ENCODE peak calls at places on chromosomes 1 and 21, in seven cellular contexts. Q is osteocyte, L is WTC11, N is dorsolateral prefrontal cortex, M is H9, P is body of pancreas, Y is GM12865. U is an unnamed sample.

GRCh38 chr1:54584575-54584974 is 36.5 kb downstream of the ACOT11 start:
- DNase-seq in Q (no peak), L (no peak), N (no peak), M (no peak), P (no peak), Y (no peak), U (no peak)

GRCh38 chr1:61080408-61081134 is 1.8 kb upstream of the NFIA start:
- DNase-seq in Q (no peak), L (no peak), N (no peak), M (no peak), P (no peak), Y (no peak), U (no peak)

GRCh38 chr1:245453556-245453955 is 298.8 kb downstream of the KIF26B start:
- DNase-seq in Q (no peak), L (no peak), N (no peak), M (no peak), P (no peak), Y (no peak), U (no peak)

GRCh38 chr1:114336360-114336759 is 174.6 kb downstream of the TRIM33 start:
- DNase-seq in Q (no peak), L (no peak), N (no peak), M (no peak), P (no peak), Y (no peak), U (no peak)

GRCh38 chr1:56911098-56911497 is 54.7 kb downstream of the C8B start:
- DNase-seq in Q (no peak), L (no peak), N (no peak), M (no peak), P (no peak), Y (no peak), U (no peak)

GRCh38 chr1:202968351-202968750 is 1.3 kb upstream of the CYB5R1 start:
- DNase-seq in Q (no peak), L (no peak), N (no peak), M (no peak), P (no peak), Y (no peak), U (no peak)

GRCh38 chr1:91234181-91234580 is 170.5 kb downstream of the HFM1 start:
- DNase-seq in Q (no peak), L (no peak), N (no peak), M (no peak), P (no peak), Y (no peak), U (no peak)

GRCh38 chr1:44030606-44031050 is 634 bp downstream of the SLC6A9 start:
- DNase-seq in Q (peak), L (peak), N (peak), M (peak), P (peak), Y (peak), U (peak)

GRCh38 chr1:8471451-8471850 is 153.5 kb downstream of the SLC45A1 start:
- DNase-seq in Q (no peak), L (no peak), N (no peak), M (no peak), P (no peak), Y (no peak), U (no peak)

GRCh38 chr1:116854294-116854693 is 55.4 kb upstream of the PTGFRN start:
- DNase-seq in Q (no peak), L (no peak), N (no peak), M (no peak), P (no peak), Y (no peak), U (no peak)

GRCh38 chr1:114322726-114323125 is 169.1 kb upstream of the SYT6 start:
- DNase-seq in Q (no peak), L (no peak), N (no peak), M (no peak), P (no peak), Y (no peak), U (no peak)

GRCh38 chr1:101410048-101410878 is 173.4 kb downstream of the S1PR1 start:
- DNase-seq in Q (no peak), L (no peak), N (no peak), M (no peak), P (no peak), Y (peak), U (no peak)

GRCh38 chr1:5959087-5959486 is 33.1 kb downstream of the NPHP4 start:
- DNase-seq in Q (no peak), L (no peak), N (no peak), M (no peak), P (no peak), Y (no peak), U (no peak)

GRCh38 chr1:6105218-6105679 is 59.6 kb downstream of the KCNAB2 start:
- DNase-seq in Q (no peak), L (no peak), N (no peak), M (no peak), P (no peak), Y (no peak), U (no peak)

GRCh38 chr1:219514728-219515127 is 98.2 kb downstream of the ZC3H11B start:
- DNase-seq in Q (no peak), L (no peak), N (no peak), M (no peak), P (peak), Y (peak), U (no peak)

GRCh38 chr21:42112857-42113256 is 41.7 kb downstream of the UMODL1 start:
- DNase-seq in Q (no peak), L (no peak), N (no peak), M (no peak), P (no peak), Y (no peak), U (no peak)

GRCh38 chr1:41925712-41926111 is 7.0 kb upstream of the HIVEP3 start:
- DNase-seq in Q (no peak), L (no peak), N (no peak), M (no peak), P (no peak), Y (no peak), U (no peak)

GRCh38 chr1:198932351-198932991 is 293.6 kb downstream of the PTPRC start:
- DNase-seq in Q (no peak), L (no peak), N (peak), M (no peak), P (no peak), Y (no peak), U (no peak)

GRCh38 chr1:212555426-212555825 is 53.1 kb upstream of the ATF3 start:
- DNase-seq in Q (no peak), L (no peak), N (no peak), M (no peak), P (no peak), Y (no peak), U (no peak)

GRCh38 chr1:94878329-94878728 is 48.6 kb downstream of the CNN3 start:
- DNase-seq in Q (no peak), L (no peak), N (no peak), M (no peak), P (no peak), Y (peak), U (no peak)

DNA sequence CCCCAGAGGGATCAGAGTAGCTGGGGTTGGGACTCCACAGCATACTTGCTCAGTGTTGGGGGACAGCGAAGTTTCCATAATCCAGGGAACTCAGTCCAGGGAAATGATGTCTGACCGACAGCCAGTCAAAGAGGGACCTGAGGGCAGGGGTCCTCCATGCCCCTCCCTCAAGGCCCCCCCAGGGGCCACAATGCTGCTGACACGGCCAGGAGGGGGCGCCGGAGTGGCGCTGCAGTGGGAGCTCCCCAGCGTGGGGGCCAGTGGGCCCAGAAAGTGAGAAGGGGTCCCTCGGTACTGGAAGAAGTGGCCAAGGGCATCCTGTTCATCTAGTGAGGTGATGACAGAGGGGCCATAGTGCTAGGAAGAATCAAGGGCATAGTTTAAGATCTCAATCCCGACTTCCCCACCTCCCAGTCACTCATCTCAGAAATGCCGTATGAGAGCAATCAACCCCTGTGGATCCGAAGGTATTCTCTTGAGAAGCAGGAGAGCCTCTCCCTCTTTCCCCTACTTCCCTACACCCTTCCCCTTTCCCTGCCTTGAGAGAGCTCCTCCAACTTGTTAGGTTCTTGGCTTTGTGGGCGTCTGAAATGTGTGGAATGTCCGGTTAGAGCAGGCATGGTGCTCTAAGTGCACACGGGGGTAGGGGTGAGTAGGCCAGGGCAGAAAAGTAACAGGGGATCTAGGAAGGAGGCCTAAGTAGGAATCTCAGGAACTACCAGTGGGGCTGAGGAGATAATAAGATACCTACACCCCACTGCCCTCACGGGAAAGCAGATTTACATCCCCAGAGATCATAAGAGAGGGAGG is 4.1 kb downstream of the NUDT17 start:
- DNase-seq in Q (no peak), L (peak), N (no peak), M (no peak), P (no peak), Y (no peak), U (no peak)
- TF ChIP-seq CTCF in Q (peak), L (peak), N (no peak), M (peak), P (no peak), Y (peak), U (peak)

DNA sequence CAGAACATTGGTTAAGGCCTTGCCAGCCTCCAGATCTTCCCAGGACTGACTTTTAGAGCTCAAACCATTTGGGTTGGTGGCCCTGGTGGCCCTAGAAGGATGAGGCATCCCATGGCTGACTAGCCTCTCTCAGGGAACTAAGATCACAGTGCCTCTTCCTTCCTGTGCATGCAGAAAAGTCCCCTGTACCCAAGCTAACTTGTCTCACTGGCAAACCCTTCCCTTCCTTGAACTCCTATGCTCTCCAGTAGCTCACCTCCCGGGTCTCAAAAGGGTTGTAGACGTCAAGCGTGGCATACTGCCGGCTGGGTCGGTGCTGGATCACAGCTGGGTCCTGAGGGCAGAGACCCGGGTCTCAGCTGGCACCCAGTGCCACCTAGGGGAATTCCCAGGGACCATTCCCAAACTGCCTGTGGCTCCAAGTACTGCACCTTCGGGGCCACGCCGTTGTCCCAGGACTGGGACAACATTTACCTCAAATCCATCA is 716 bp downstream of the SCAMP3 start:
- DNase-seq in Q (no peak), L (no peak), N (no peak), M (no peak), P (peak), Y (peak), U (no peak)
- TF ChIP-seq CTCF in Q (no peak), L (no peak), N (no peak), M (peak), P (no peak), Y (no peak), U (peak)

DNA sequence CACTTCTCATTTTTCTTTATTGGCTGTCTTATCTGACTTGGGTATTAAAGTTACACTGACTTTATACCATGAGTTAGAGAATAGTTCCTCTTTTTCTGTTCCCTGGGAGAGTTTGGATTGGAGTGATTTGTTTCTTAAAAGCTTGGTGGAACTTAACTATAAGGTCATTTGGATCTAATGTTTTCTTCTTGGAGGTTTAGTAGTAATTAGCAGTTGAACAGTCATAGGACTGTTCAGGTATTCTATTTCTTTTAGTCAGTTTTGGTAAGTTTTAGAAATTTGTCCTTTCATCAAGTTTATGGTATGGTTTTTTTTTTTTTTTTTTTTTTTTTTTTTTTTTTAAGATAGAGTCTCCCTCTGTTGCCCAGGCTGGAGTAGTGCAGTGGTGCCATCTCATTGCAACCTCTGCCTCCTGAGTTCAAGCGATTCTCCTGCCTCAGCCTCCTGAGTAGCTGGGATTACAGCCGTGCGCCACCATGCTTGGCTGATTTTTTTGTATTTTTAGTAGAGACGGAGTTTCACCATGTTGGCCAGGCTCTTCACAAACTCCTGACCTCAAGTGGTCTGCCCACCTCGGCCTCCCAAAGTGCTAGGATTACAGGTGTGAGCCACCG is 6.3 kb downstream of the TTC3 start:
- DNase-seq in Q (no peak), L (no peak), N (no peak), M (no peak), P (no peak), Y (peak), U (no peak)
- TF ChIP-seq CTCF in Q (no peak), L (no peak), N (no peak), M (peak), P (no peak), Y (peak), U (no peak)

GRCh38 chr1:231046730-231047395 is 6.8 kb upstream of the FAM89A start:
- DNase-seq in Q (no peak), L (no peak), N (no peak), M (no peak), P (no peak), Y (no peak), U (no peak)
- TF ChIP-seq CTCF in Q (no peak), L (no peak), N (no peak), M (no peak), P (no peak), Y (no peak), U (no peak)

GRCh38 chr1:82790556-82790955 is 989.8 kb downstream of the ADGRL2 start:
- DNase-seq in Q (no peak), L (no peak), N (no peak), M (no peak), P (no peak), Y (no peak), U (no peak)

GRCh38 chr1:82792151-82792550 is 991.4 kb downstream of the ADGRL2 start:
- DNase-seq in Q (no peak), L (no peak), N (no peak), M (no peak), P (no peak), Y (no peak), U (no peak)

GRCh38 chr1:82801151-82801550 is 1000.4 kb downstream of the ADGRL2 start:
- DNase-seq in Q (no peak), L (no peak), N (no peak), M (no peak), P (no peak), Y (no peak), U (no peak)

DNA sequence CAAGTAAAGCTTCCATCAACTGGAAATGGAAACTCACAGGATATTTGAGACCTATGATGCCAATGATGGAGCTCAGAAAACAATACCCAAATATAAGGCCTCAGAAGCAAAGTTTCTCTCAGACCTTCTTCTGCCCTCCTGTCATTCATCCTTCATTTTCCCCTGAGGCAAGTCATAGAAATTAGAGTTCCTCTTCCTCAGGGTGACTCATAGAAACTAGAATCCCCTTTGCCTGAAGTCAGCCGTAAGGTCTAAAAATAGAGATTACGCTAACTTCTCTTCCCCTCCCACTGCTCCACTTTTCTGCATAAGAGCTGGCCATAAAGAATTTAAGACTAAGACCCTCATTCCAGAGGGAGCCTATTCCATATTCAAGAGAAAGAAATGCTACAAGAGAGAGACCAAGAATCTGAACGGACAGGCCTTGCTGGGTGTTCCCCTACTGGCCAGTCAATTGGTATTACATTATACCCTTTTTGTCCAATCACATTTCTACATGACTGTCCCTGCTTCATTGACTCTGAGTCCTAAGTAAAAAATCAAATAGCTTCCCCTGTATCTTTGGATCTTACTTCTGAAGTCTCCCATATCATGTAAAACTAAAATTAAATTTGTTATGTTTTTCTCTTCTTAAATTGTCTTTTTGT is 994.9 kb downstream of the ADGRL2 start:
- DNase-seq in Q (no peak), L (no peak), N (no peak), M (no peak), P (no peak), Y (no peak), U (no peak)
- TF ChIP-seq CTCF in Q (peak), L (no peak), N (no peak), M (peak), P (no peak), Y (peak), U (peak)

GRCh38 chr1:168789501-168789900 is 60.5 kb upstream of the DPT start:
- DNase-seq in Q (no peak), L (no peak), N (no peak), M (no peak), P (no peak), Y (no peak), U (no peak)
- TF ChIP-seq CTCF in Q (no peak), L (no peak), N (no peak), M (no peak), P (peak), Y (no peak), U (no peak)

DNA sequence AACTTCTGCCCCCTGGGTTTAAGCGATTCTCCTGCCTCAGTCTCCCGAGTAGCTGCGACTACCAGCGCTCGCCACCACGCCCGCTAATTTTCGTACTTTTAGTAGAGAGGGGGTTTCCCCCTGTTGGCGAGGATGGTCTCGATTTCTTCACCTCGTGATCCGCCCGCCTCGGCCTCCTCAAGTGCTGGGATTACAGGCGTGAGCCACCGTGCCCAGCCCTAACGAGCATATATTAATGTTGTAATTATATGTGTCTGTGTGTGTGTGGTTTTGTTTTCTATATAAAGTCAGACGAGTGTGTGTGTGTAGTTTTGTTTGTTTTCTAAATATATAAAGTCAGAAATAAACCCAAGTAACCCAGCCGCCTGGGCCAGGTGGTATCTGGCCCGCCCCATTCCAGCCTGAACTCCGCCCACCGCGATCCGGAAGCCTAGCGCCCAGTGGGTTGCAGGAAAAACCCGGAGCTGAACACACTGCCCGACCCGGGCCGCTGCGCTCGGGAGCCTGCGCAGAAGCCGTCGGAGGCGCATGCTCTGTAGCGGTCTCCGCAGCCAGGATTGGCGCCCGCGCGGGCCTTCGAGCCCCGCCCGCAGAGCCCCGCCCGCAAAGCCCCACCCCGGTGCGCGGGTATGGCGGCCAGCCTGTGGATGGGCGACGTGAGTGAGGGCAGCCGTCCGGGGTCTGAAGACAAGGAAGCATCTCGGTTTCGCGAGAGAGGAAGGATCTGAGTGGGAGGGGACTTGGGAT is at the start of gene TRNAU1AP:
- DNase-seq in Q (peak), L (peak), N (peak), M (peak), P (peak), Y (peak), U (peak)
- TF ChIP-seq CTCF in Q (no peak), L (no peak), N (no peak), M (peak), P (no peak), Y (no peak), U (no peak)

GRCh38 chr1:118627435-118627834 is 360.7 kb downstream of the TBX15 start:
- DNase-seq in Q (no peak), L (no peak), N (no peak), M (no peak), P (no peak), Y (no peak), U (no peak)
- TF ChIP-seq CTCF in Q (no peak), L (no peak), N (no peak), M (no peak), P (no peak), Y (no peak), U (no peak)

DNA sequence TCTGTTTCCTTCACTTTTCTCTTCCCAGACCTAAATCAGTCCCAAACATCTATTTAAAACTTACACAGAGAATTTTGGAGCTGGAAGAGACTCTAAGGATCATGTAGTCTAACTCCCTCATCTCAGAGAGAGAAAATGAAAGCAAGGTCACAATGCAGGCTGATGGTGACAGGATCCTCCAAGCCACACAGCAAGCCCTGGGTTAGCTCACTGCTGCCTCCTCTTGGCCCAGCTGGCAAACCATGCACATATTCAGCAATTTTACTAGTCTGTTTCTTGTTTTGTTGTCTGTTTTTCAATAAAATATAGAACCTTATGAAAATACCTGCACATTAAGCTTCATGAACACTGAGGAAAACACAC is 27.7 kb upstream of the LY9 start:
- DNase-seq in Q (no peak), L (peak), N (no peak), M (peak), P (peak), Y (peak), U (no peak)
- TF ChIP-seq CTCF in Q (no peak), L (peak), N (peak), M (peak), P (no peak), Y (peak), U (peak)

U was measured in progenitor cell of endocrine pancreas.